ENCODE peak calls at places on chromosomes 1 and 21, in five cellular contexts. V is transverse colon, X is ascending aorta, C is left ventricle myocardium inferior, U is IMR-90. D is an unnamed sample. For H3K4me1, the result is how much of the 10 kb centered on the place peaks cover.

GRCh38 chr1:92038695-92039346 is 9.0 kb downstream of the EPHX4 start:
- DNase-seq in C (no peak), U (peak), X (no peak), V (no peak), D (no peak)

GRCh38 chr1:207018707-207019106 is 13.8 kb downstream of the C1orf116 start:
- DNase-seq in C (no peak), X (no peak), U (no peak), V (no peak), D (no peak)

GRCh38 chr21:46634427-46634826 is 1.0 kb upstream of the PRMT2 start:
- DNase-seq in X (no peak), V (no peak), U (no peak), C (no peak), D (no peak)

GRCh38 chr1:31239653-31240241 is at the start of gene NKAIN1:
- DNase-seq in X (no peak), C (no peak), U (peak), V (no peak), D (peak)

GRCh38 chr21:42215942-42216725 is 2.8 kb upstream of the ABCG1 start:
- DNase-seq in U (no peak), X (no peak), V (no peak), C (no peak), D (peak)

GRCh38 chr1:1402081-1402900 is 3.2 kb upstream of the CCNL2 start:
- DNase-seq in X (no peak), V (peak), C (no peak), U (peak), D (peak)

GRCh38 chr1:56229183-56229582 is 350.2 kb downstream of the PLPP3 start:
- DNase-seq in V (no peak), C (no peak), X (no peak), U (no peak), D (no peak)

GRCh38 chr1:154866257-154866994 is 3.7 kb downstream of the KCNN3 start:
- DNase-seq in C (no peak), U (peak), X (no peak), V (no peak), D (no peak)

GRCh38 chr1:16163882-16164820 is 8.3 kb upstream of the EPHA2 start:
- DNase-seq in C (no peak), V (no peak), U (peak), X (no peak), D (no peak)

GRCh38 chr1:19582318-19582717 is 61.8 kb upstream of the NBL1 start:
- DNase-seq in U (no peak), X (no peak), V (peak), C (peak), D (no peak)

DNA sequence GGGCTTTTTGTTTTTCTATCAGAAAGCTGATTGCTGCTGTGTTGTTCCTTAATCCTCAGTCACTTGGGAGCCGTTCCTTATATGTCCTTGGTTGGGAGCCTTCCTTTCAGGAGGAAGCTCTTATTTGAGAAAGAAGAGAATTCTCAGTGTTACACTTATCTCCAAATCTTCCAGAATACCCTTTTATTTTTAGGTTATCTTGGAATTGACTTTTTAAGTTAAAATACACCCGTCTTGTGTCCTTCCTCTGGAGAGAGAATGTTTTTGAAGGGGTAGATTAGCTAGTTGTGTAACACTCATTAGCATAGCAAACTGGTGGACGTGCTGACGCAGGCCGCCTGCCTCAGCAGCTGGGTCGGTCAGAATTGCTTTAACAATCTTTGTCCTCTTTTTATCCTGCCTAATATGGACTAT is 42.1 kb downstream of the LRRC8B start:
- DNase-seq in U (peak), C (peak), V (peak), X (no peak), D (peak)
- H3K4me1 ChIP-seq in U (under half), C (under half), V (under half), X (under half), D (under half)

GRCh38 chr1:61942856-61943255 is 200.6 kb downstream of the PATJ start:
- DNase-seq in V (no peak), X (no peak), U (no peak), C (no peak), D (no peak)
- H3K27ac ChIP-seq in V (no peak), X (no peak), U (no peak), C (no peak), D (no peak)

GRCh38 chr1:201324306-201324705 is 41.0 kb downstream of the PKP1 start:
- DNase-seq in V (no peak), C (no peak), U (no peak), X (no peak), D (no peak)

GRCh38 chr1:201324821-201325677 is 41.7 kb downstream of the PKP1 start:
- DNase-seq in X (no peak), V (no peak), C (no peak), U (no peak), D (no peak)

GRCh38 chr1:201321826-201322390 is 38.6 kb downstream of the PKP1 start:
- DNase-seq in U (no peak), V (no peak), X (no peak), C (no peak), D (no peak)

GRCh38 chr1:201320168-201320842 is 37.0 kb downstream of the PKP1 start:
- DNase-seq in U (no peak), X (no peak), C (no peak), V (no peak), D (peak)

GRCh38 chr1:201322653-201323510 is 39.6 kb downstream of the PKP1 start:
- DNase-seq in V (no peak), X (no peak), C (no peak), U (no peak), D (no peak)
- H3K4me1 ChIP-seq in V (under half), X (under half), C (under half), U (under half), D (under half)

DNA sequence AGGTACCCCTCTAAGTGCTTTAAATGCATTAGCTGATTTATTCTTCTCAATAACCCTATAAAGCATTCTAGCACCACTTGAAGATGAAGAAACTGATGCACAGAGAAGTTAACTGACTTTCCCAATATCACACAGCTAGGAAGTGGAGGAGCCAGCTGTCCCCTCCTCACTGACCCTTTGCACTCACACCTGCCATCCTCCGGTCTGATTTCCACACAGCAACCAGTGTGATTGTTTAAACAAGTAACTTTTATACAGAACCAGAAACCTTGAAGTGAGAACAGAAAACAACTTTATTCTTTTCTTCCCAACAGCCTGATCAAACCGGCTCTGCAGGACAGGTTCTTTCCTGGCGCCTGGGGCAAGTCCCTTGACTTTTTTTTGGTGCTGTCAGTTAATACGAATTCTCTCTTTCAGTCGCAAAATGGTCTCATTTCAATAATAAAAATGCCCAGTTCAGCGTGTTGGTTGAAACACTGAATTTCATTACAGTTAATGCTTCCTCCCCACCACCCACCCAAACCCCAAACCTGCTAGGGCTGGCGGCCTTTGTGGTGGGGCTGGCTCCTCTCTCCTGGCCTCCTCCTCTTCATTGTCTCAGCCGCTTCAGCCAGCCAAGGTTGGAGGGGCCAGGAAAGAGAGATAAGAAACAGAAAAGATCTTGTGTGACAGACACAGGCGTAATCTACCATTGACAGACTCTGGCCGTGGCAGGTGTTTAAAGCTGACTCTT is 26.4 kb upstream of the EEIG2 start:
- DNase-seq in C (no peak), U (no peak), V (peak), X (no peak), D (no peak)
- H3K27ac ChIP-seq in C (no peak), U (no peak), V (peak), X (no peak), D (no peak)

GRCh38 chr1:160647329-160647720 is 481 bp upstream of the SLAMF1 start:
- DNase-seq in C (no peak), V (no peak), X (no peak), U (no peak), D (no peak)
- H3K4me1 ChIP-seq in C (under half), V (under half), X (under half), U (under half), D (under half)

GRCh38 chr1:52751589-52752306 is 25.5 kb downstream of the ZYG11B start:
- DNase-seq in V (no peak), U (peak), C (no peak), X (no peak), D (no peak)
- H3K27ac ChIP-seq in V (no peak), U (no peak), C (peak), X (no peak), D (no peak)

GRCh38 chr1:39635871-39636210 is 3.6 kb downstream of the HEYL start:
- DNase-seq in U (no peak), X (no peak), C (no peak), V (no peak), D (no peak)
- H3K4me1 ChIP-seq in U (under half), X (under half), C (half or more), V (under half), D (under half)

DNA sequence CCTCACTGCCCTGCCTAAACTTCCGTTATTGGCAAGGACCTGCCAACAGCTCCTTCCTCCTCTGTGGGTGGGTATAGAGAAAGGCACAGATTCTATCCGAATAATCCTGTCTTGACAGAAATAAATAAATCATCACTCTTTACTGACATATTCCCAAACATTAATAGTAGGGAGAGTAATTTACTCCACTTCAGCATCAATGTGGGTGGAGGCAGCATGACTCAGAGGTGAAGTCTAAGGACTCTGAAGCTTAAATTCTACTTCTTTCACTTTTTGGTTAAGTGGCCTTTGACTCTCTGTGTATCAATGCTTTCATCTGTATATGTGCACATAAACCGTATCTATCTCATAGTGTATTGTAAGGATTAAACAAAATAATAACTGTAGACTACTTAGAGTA is 2.9 kb downstream of the CD84 start:
- DNase-seq in X (no peak), C (no peak), V (no peak), U (no peak), D (no peak)
- H3K27ac ChIP-seq in X (no peak), C (no peak), V (peak), U (no peak), D (no peak)

D was measured in kidney.